ENCODE peak calls at places on chromosome 5, in nine cellular contexts. One of them, this sample, is unnamed.

GRCh38 chr5:60578295-60578694 is 121.7 kb downstream of the DEPDC1B start:
- ATAC-seq in stimulated activated effector memory CD8-positive, alpha-beta T cell treated with anti-CD3 and anti-CD28 coated beads, Interleukin-12 subunit alpha, Interleukin-12 subunit beta, amount 100 ng/mL, for 72 hours: no peak
- ATAC-seq in T-helper 17 cell: no peak
- ATAC-seq in esophagus mucosa: no peak
- ATAC-seq in left cardiac atrium: no peak
- ATAC-seq in T-cell: no peak
- ATAC-seq in right cardiac atrium: no peak
- ATAC-seq in central memory CD8-positive, alpha-beta T cell: no peak
- ATAC-seq in stimulated activated naive CD8-positive, alpha-beta T cell treated with anti-CD3 and anti-CD28 coated beads, Interleukin-15, amount 100 ng/mL, for 72 hours: no peak
- ATAC-seq in this sample: no peak

GRCh38 chr5:113354056-113354455 is 80.7 kb downstream of the TSSK1B start:
- ATAC-seq in left cardiac atrium: no peak
- ATAC-seq in central memory CD8-positive, alpha-beta T cell: no peak
- ATAC-seq in T-cell: no peak
- ATAC-seq in T-helper 17 cell: no peak
- ATAC-seq in esophagus mucosa: no peak
- ATAC-seq in stimulated activated effector memory CD8-positive, alpha-beta T cell treated with anti-CD3 and anti-CD28 coated beads, Interleukin-12 subunit alpha, Interleukin-12 subunit beta, amount 100 ng/mL, for 72 hours: peak
- ATAC-seq in right cardiac atrium: no peak
- ATAC-seq in stimulated activated naive CD8-positive, alpha-beta T cell treated with anti-CD3 and anti-CD28 coated beads, Interleukin-15, amount 100 ng/mL, for 72 hours: no peak
- ATAC-seq in this sample: no peak

GRCh38 chr5:60507687-60508086 is 192.3 kb downstream of the DEPDC1B start:
- ATAC-seq in stimulated activated naive CD8-positive, alpha-beta T cell treated with anti-CD3 and anti-CD28 coated beads, Interleukin-15, amount 100 ng/mL, for 72 hours: no peak
- ATAC-seq in left cardiac atrium: no peak
- ATAC-seq in right cardiac atrium: no peak
- ATAC-seq in T-cell: no peak
- ATAC-seq in esophagus mucosa: no peak
- ATAC-seq in central memory CD8-positive, alpha-beta T cell: no peak
- ATAC-seq in stimulated activated effector memory CD8-positive, alpha-beta T cell treated with anti-CD3 and anti-CD28 coated beads, Interleukin-12 subunit alpha, Interleukin-12 subunit beta, amount 100 ng/mL, for 72 hours: no peak
- ATAC-seq in T-helper 17 cell: no peak
- ATAC-seq in this sample: no peak

GRCh38 chr5:159084053-159084452 is 15.7 kb downstream of the EBF1 start:
- ATAC-seq in esophagus mucosa: no peak
- ATAC-seq in stimulated activated naive CD8-positive, alpha-beta T cell treated with anti-CD3 and anti-CD28 coated beads, Interleukin-15, amount 100 ng/mL, for 72 hours: no peak
- ATAC-seq in stimulated activated effector memory CD8-positive, alpha-beta T cell treated with anti-CD3 and anti-CD28 coated beads, Interleukin-12 subunit alpha, Interleukin-12 subunit beta, amount 100 ng/mL, for 72 hours: no peak
- ATAC-seq in central memory CD8-positive, alpha-beta T cell: peak
- ATAC-seq in T-cell: no peak
- ATAC-seq in T-helper 17 cell: no peak
- ATAC-seq in left cardiac atrium: no peak
- ATAC-seq in right cardiac atrium: no peak
- ATAC-seq in this sample: no peak

GRCh38 chr5:170420809-170421412 is 31.7 kb upstream of the KCNMB1 start:
- ATAC-seq in esophagus mucosa: peak
- ATAC-seq in T-cell: peak
- ATAC-seq in stimulated activated naive CD8-positive, alpha-beta T cell treated with anti-CD3 and anti-CD28 coated beads, Interleukin-15, amount 100 ng/mL, for 72 hours: peak
- ATAC-seq in stimulated activated effector memory CD8-positive, alpha-beta T cell treated with anti-CD3 and anti-CD28 coated beads, Interleukin-12 subunit alpha, Interleukin-12 subunit beta, amount 100 ng/mL, for 72 hours: peak
- ATAC-seq in central memory CD8-positive, alpha-beta T cell: peak
- ATAC-seq in right cardiac atrium: peak
- ATAC-seq in left cardiac atrium: peak
- ATAC-seq in T-helper 17 cell: peak
- ATAC-seq in this sample: peak

GRCh38 chr5:140130949-140131733 is 5.4 kb downstream of the IGIP start:
- ATAC-seq in left cardiac atrium: peak
- ATAC-seq in central memory CD8-positive, alpha-beta T cell: no peak
- ATAC-seq in stimulated activated naive CD8-positive, alpha-beta T cell treated with anti-CD3 and anti-CD28 coated beads, Interleukin-15, amount 100 ng/mL, for 72 hours: peak
- ATAC-seq in T-cell: no peak
- ATAC-seq in T-helper 17 cell: no peak
- ATAC-seq in right cardiac atrium: no peak
- ATAC-seq in stimulated activated effector memory CD8-positive, alpha-beta T cell treated with anti-CD3 and anti-CD28 coated beads, Interleukin-12 subunit alpha, Interleukin-12 subunit beta, amount 100 ng/mL, for 72 hours: peak
- ATAC-seq in esophagus mucosa: no peak
- ATAC-seq in this sample: no peak

GRCh38 chr5:28084069-28084468 is 1045.7 kb upstream of the CDH9 start:
- ATAC-seq in stimulated activated effector memory CD8-positive, alpha-beta T cell treated with anti-CD3 and anti-CD28 coated beads, Interleukin-12 subunit alpha, Interleukin-12 subunit beta, amount 100 ng/mL, for 72 hours: peak
- ATAC-seq in T-helper 17 cell: no peak
- ATAC-seq in T-cell: no peak
- ATAC-seq in right cardiac atrium: no peak
- ATAC-seq in esophagus mucosa: peak
- ATAC-seq in left cardiac atrium: no peak
- ATAC-seq in stimulated activated naive CD8-positive, alpha-beta T cell treated with anti-CD3 and anti-CD28 coated beads, Interleukin-15, amount 100 ng/mL, for 72 hours: no peak
- ATAC-seq in central memory CD8-positive, alpha-beta T cell: no peak
- ATAC-seq in this sample: no peak

GRCh38 chr5:149697001-149697400 is 33.1 kb upstream of the PPARGC1B start:
- ATAC-seq in T-helper 17 cell: no peak
- ATAC-seq in stimulated activated naive CD8-positive, alpha-beta T cell treated with anti-CD3 and anti-CD28 coated beads, Interleukin-15, amount 100 ng/mL, for 72 hours: no peak
- ATAC-seq in right cardiac atrium: no peak
- ATAC-seq in central memory CD8-positive, alpha-beta T cell: no peak
- ATAC-seq in left cardiac atrium: no peak
- ATAC-seq in stimulated activated effector memory CD8-positive, alpha-beta T cell treated with anti-CD3 and anti-CD28 coated beads, Interleukin-12 subunit alpha, Interleukin-12 subunit beta, amount 100 ng/mL, for 72 hours: no peak
- ATAC-seq in esophagus mucosa: no peak
- ATAC-seq in T-cell: no peak
- ATAC-seq in this sample: no peak

GRCh38 chr5:144549580-144549979 is 378.9 kb downstream of the KCTD16 start:
- ATAC-seq in stimulated activated naive CD8-positive, alpha-beta T cell treated with anti-CD3 and anti-CD28 coated beads, Interleukin-15, amount 100 ng/mL, for 72 hours: no peak
- ATAC-seq in esophagus mucosa: no peak
- ATAC-seq in T-cell: no peak
- ATAC-seq in central memory CD8-positive, alpha-beta T cell: no peak
- ATAC-seq in left cardiac atrium: peak
- ATAC-seq in T-helper 17 cell: no peak
- ATAC-seq in stimulated activated effector memory CD8-positive, alpha-beta T cell treated with anti-CD3 and anti-CD28 coated beads, Interleukin-12 subunit alpha, Interleukin-12 subunit beta, amount 100 ng/mL, for 72 hours: no peak
- ATAC-seq in right cardiac atrium: no peak
- ATAC-seq in this sample: no peak

GRCh38 chr5:83856898-83857297 is 136.2 kb upstream of the HAPLN1 start:
- ATAC-seq in T-helper 17 cell: no peak
- ATAC-seq in stimulated activated naive CD8-positive, alpha-beta T cell treated with anti-CD3 and anti-CD28 coated beads, Interleukin-15, amount 100 ng/mL, for 72 hours: no peak
- ATAC-seq in T-cell: no peak
- ATAC-seq in esophagus mucosa: no peak
- ATAC-seq in stimulated activated effector memory CD8-positive, alpha-beta T cell treated with anti-CD3 and anti-CD28 coated beads, Interleukin-12 subunit alpha, Interleukin-12 subunit beta, amount 100 ng/mL, for 72 hours: no peak
- ATAC-seq in central memory CD8-positive, alpha-beta T cell: no peak
- ATAC-seq in left cardiac atrium: no peak
- ATAC-seq in right cardiac atrium: peak
- ATAC-seq in this sample: no peak

GRCh38 chr5:61052870-61053269 is 107.9 kb downstream of the NDUFAF2 start:
- ATAC-seq in stimulated activated naive CD8-positive, alpha-beta T cell treated with anti-CD3 and anti-CD28 coated beads, Interleukin-15, amount 100 ng/mL, for 72 hours: no peak
- ATAC-seq in right cardiac atrium: no peak
- ATAC-seq in T-cell: no peak
- ATAC-seq in central memory CD8-positive, alpha-beta T cell: no peak
- ATAC-seq in left cardiac atrium: no peak
- ATAC-seq in stimulated activated effector memory CD8-positive, alpha-beta T cell treated with anti-CD3 and anti-CD28 coated beads, Interleukin-12 subunit alpha, Interleukin-12 subunit beta, amount 100 ng/mL, for 72 hours: peak
- ATAC-seq in T-helper 17 cell: no peak
- ATAC-seq in esophagus mucosa: peak
- ATAC-seq in this sample: no peak

GRCh38 chr5:172867761-172868435 is 33.8 kb downstream of the ERGIC1 start:
- ATAC-seq in T-helper 17 cell: no peak
- ATAC-seq in stimulated activated naive CD8-positive, alpha-beta T cell treated with anti-CD3 and anti-CD28 coated beads, Interleukin-15, amount 100 ng/mL, for 72 hours: no peak
- ATAC-seq in left cardiac atrium: no peak
- ATAC-seq in T-cell: no peak
- ATAC-seq in stimulated activated effector memory CD8-positive, alpha-beta T cell treated with anti-CD3 and anti-CD28 coated beads, Interleukin-12 subunit alpha, Interleukin-12 subunit beta, amount 100 ng/mL, for 72 hours: no peak
- ATAC-seq in central memory CD8-positive, alpha-beta T cell: no peak
- ATAC-seq in esophagus mucosa: no peak
- ATAC-seq in right cardiac atrium: no peak
- ATAC-seq in this sample: no peak

GRCh38 chr5:61342066-61342465 is 10.0 kb downstream of the ZSWIM6 start:
- ATAC-seq in stimulated activated naive CD8-positive, alpha-beta T cell treated with anti-CD3 and anti-CD28 coated beads, Interleukin-15, amount 100 ng/mL, for 72 hours: peak
- ATAC-seq in esophagus mucosa: peak
- ATAC-seq in T-cell: no peak
- ATAC-seq in T-helper 17 cell: peak
- ATAC-seq in left cardiac atrium: peak
- ATAC-seq in central memory CD8-positive, alpha-beta T cell: no peak
- ATAC-seq in right cardiac atrium: no peak
- ATAC-seq in stimulated activated effector memory CD8-positive, alpha-beta T cell treated with anti-CD3 and anti-CD28 coated beads, Interleukin-12 subunit alpha, Interleukin-12 subunit beta, amount 100 ng/mL, for 72 hours: peak
- ATAC-seq in this sample: no peak

GRCh38 chr5:69231281-69231680 is 3.4 kb upstream of the CDK7 start:
- ATAC-seq in T-helper 17 cell: no peak
- ATAC-seq in esophagus mucosa: no peak
- ATAC-seq in left cardiac atrium: no peak
- ATAC-seq in T-cell: no peak
- ATAC-seq in stimulated activated effector memory CD8-positive, alpha-beta T cell treated with anti-CD3 and anti-CD28 coated beads, Interleukin-12 subunit alpha, Interleukin-12 subunit beta, amount 100 ng/mL, for 72 hours: no peak
- ATAC-seq in central memory CD8-positive, alpha-beta T cell: no peak
- ATAC-seq in right cardiac atrium: no peak
- ATAC-seq in stimulated activated naive CD8-positive, alpha-beta T cell treated with anti-CD3 and anti-CD28 coated beads, Interleukin-15, amount 100 ng/mL, for 72 hours: no peak
- ATAC-seq in this sample: no peak

GRCh38 chr5:60927450-60927849 is 17.4 kb downstream of the ERCC8 start:
- ATAC-seq in T-cell: no peak
- ATAC-seq in stimulated activated effector memory CD8-positive, alpha-beta T cell treated with anti-CD3 and anti-CD28 coated beads, Interleukin-12 subunit alpha, Interleukin-12 subunit beta, amount 100 ng/mL, for 72 hours: no peak
- ATAC-seq in stimulated activated naive CD8-positive, alpha-beta T cell treated with anti-CD3 and anti-CD28 coated beads, Interleukin-15, amount 100 ng/mL, for 72 hours: no peak
- ATAC-seq in T-helper 17 cell: no peak
- ATAC-seq in right cardiac atrium: no peak
- ATAC-seq in esophagus mucosa: no peak
- ATAC-seq in left cardiac atrium: no peak
- ATAC-seq in central memory CD8-positive, alpha-beta T cell: no peak
- ATAC-seq in this sample: no peak

GRCh38 chr5:116771466-116772151 is 197.0 kb upstream of the SEMA6A start:
- ATAC-seq in central memory CD8-positive, alpha-beta T cell: no peak
- ATAC-seq in left cardiac atrium: peak
- ATAC-seq in esophagus mucosa: no peak
- ATAC-seq in stimulated activated naive CD8-positive, alpha-beta T cell treated with anti-CD3 and anti-CD28 coated beads, Interleukin-15, amount 100 ng/mL, for 72 hours: no peak
- ATAC-seq in T-cell: no peak
- ATAC-seq in T-helper 17 cell: no peak
- ATAC-seq in stimulated activated effector memory CD8-positive, alpha-beta T cell treated with anti-CD3 and anti-CD28 coated beads, Interleukin-12 subunit alpha, Interleukin-12 subunit beta, amount 100 ng/mL, for 72 hours: no peak
- ATAC-seq in right cardiac atrium: peak
- ATAC-seq in this sample: peak

GRCh38 chr5:127602481-127602880 is 46.4 kb upstream of the CTXN3 start:
- ATAC-seq in T-cell: no peak
- ATAC-seq in stimulated activated effector memory CD8-positive, alpha-beta T cell treated with anti-CD3 and anti-CD28 coated beads, Interleukin-12 subunit alpha, Interleukin-12 subunit beta, amount 100 ng/mL, for 72 hours: peak
- ATAC-seq in right cardiac atrium: no peak
- ATAC-seq in stimulated activated naive CD8-positive, alpha-beta T cell treated with anti-CD3 and anti-CD28 coated beads, Interleukin-15, amount 100 ng/mL, for 72 hours: peak
- ATAC-seq in T-helper 17 cell: no peak
- ATAC-seq in esophagus mucosa: no peak
- ATAC-seq in central memory CD8-positive, alpha-beta T cell: no peak
- ATAC-seq in left cardiac atrium: no peak
- ATAC-seq in this sample: no peak

GRCh38 chr5:135688385-135688784 is 109.6 kb upstream of the CXCL14 start:
- ATAC-seq in esophagus mucosa: no peak
- ATAC-seq in left cardiac atrium: no peak
- ATAC-seq in stimulated activated effector memory CD8-positive, alpha-beta T cell treated with anti-CD3 and anti-CD28 coated beads, Interleukin-12 subunit alpha, Interleukin-12 subunit beta, amount 100 ng/mL, for 72 hours: no peak
- ATAC-seq in T-cell: no peak
- ATAC-seq in T-helper 17 cell: no peak
- ATAC-seq in right cardiac atrium: no peak
- ATAC-seq in central memory CD8-positive, alpha-beta T cell: no peak
- ATAC-seq in stimulated activated naive CD8-positive, alpha-beta T cell treated with anti-CD3 and anti-CD28 coated beads, Interleukin-15, amount 100 ng/mL, for 72 hours: no peak
- ATAC-seq in this sample: no peak

GRCh38 chr5:50564079-50564478 is 102.4 kb upstream of the PARP8 start:
- ATAC-seq in stimulated activated naive CD8-positive, alpha-beta T cell treated with anti-CD3 and anti-CD28 coated beads, Interleukin-15, amount 100 ng/mL, for 72 hours: peak
- ATAC-seq in left cardiac atrium: no peak
- ATAC-seq in stimulated activated effector memory CD8-positive, alpha-beta T cell treated with anti-CD3 and anti-CD28 coated beads, Interleukin-12 subunit alpha, Interleukin-12 subunit beta, amount 100 ng/mL, for 72 hours: peak
- ATAC-seq in T-cell: peak
- ATAC-seq in esophagus mucosa: no peak
- ATAC-seq in central memory CD8-positive, alpha-beta T cell: peak
- ATAC-seq in T-helper 17 cell: peak
- ATAC-seq in right cardiac atrium: no peak
- ATAC-seq in this sample: no peak

GRCh38 chr5:27083763-27084420 is 45.5 kb upstream of the CDH9 start:
- ATAC-seq in central memory CD8-positive, alpha-beta T cell: no peak
- ATAC-seq in T-cell: no peak
- ATAC-seq in right cardiac atrium: no peak
- ATAC-seq in stimulated activated naive CD8-positive, alpha-beta T cell treated with anti-CD3 and anti-CD28 coated beads, Interleukin-15, amount 100 ng/mL, for 72 hours: no peak
- ATAC-seq in T-helper 17 cell: no peak
- ATAC-seq in esophagus mucosa: no peak
- ATAC-seq in left cardiac atrium: no peak
- ATAC-seq in stimulated activated effector memory CD8-positive, alpha-beta T cell treated with anti-CD3 and anti-CD28 coated beads, Interleukin-12 subunit alpha, Interleukin-12 subunit beta, amount 100 ng/mL, for 72 hours: no peak
- ATAC-seq in this sample: no peak

GRCh38 chr5:134813407-134813806 is 32.4 kb upstream of the C5orf24 start:
- ATAC-seq in esophagus mucosa: no peak
- ATAC-seq in stimulated activated effector memory CD8-positive, alpha-beta T cell treated with anti-CD3 and anti-CD28 coated beads, Interleukin-12 subunit alpha, Interleukin-12 subunit beta, amount 100 ng/mL, for 72 hours: peak
- ATAC-seq in left cardiac atrium: no peak
- ATAC-seq in right cardiac atrium: no peak
- ATAC-seq in T-cell: no peak
- ATAC-seq in central memory CD8-positive, alpha-beta T cell: peak
- ATAC-seq in T-helper 17 cell: peak
- ATAC-seq in stimulated activated naive CD8-positive, alpha-beta T cell treated with anti-CD3 and anti-CD28 coated beads, Interleukin-15, amount 100 ng/mL, for 72 hours: peak
- ATAC-seq in this sample: no peak

GRCh38 chr5:175895701-175896102 is 24.3 kb downstream of the CPLX2 start:
- ATAC-seq in T-cell: peak
- ATAC-seq in central memory CD8-positive, alpha-beta T cell: peak
- ATAC-seq in T-helper 17 cell: peak
- ATAC-seq in left cardiac atrium: peak
- ATAC-seq in esophagus mucosa: peak
- ATAC-seq in stimulated activated effector memory CD8-positive, alpha-beta T cell treated with anti-CD3 and anti-CD28 coated beads, Interleukin-12 subunit alpha, Interleukin-12 subunit beta, amount 100 ng/mL, for 72 hours: peak
- ATAC-seq in stimulated activated naive CD8-positive, alpha-beta T cell treated with anti-CD3 and anti-CD28 coated beads, Interleukin-15, amount 100 ng/mL, for 72 hours: peak
- ATAC-seq in right cardiac atrium: no peak
- ATAC-seq in this sample: no peak

GRCh38 chr5:132251220-132251725 is 6.2 kb upstream of the PDLIM4 start:
- ATAC-seq in stimulated activated naive CD8-positive, alpha-beta T cell treated with anti-CD3 and anti-CD28 coated beads, Interleukin-15, amount 100 ng/mL, for 72 hours: no peak
- ATAC-seq in stimulated activated effector memory CD8-positive, alpha-beta T cell treated with anti-CD3 and anti-CD28 coated beads, Interleukin-12 subunit alpha, Interleukin-12 subunit beta, amount 100 ng/mL, for 72 hours: no peak
- ATAC-seq in T-helper 17 cell: no peak
- ATAC-seq in left cardiac atrium: peak
- ATAC-seq in central memory CD8-positive, alpha-beta T cell: no peak
- ATAC-seq in esophagus mucosa: no peak
- ATAC-seq in T-cell: no peak
- ATAC-seq in right cardiac atrium: no peak
- ATAC-seq in this sample: no peak

GRCh38 chr5:76689321-76690026 is 26.5 kb upstream of the F2R start:
- ATAC-seq in stimulated activated naive CD8-positive, alpha-beta T cell treated with anti-CD3 and anti-CD28 coated beads, Interleukin-15, amount 100 ng/mL, for 72 hours: no peak
- ATAC-seq in esophagus mucosa: no peak
- ATAC-seq in T-cell: no peak
- ATAC-seq in central memory CD8-positive, alpha-beta T cell: no peak
- ATAC-seq in left cardiac atrium: peak
- ATAC-seq in T-helper 17 cell: no peak
- ATAC-seq in right cardiac atrium: no peak
- ATAC-seq in stimulated activated effector memory CD8-positive, alpha-beta T cell treated with anti-CD3 and anti-CD28 coated beads, Interleukin-12 subunit alpha, Interleukin-12 subunit beta, amount 100 ng/mL, for 72 hours: no peak
- ATAC-seq in this sample: no peak

GRCh38 chr5:67964619-67965018 is 250.9 kb upstream of the PIK3R1 start:
- ATAC-seq in right cardiac atrium: no peak
- ATAC-seq in central memory CD8-positive, alpha-beta T cell: no peak
- ATAC-seq in T-cell: no peak
- ATAC-seq in left cardiac atrium: no peak
- ATAC-seq in stimulated activated effector memory CD8-positive, alpha-beta T cell treated with anti-CD3 and anti-CD28 coated beads, Interleukin-12 subunit alpha, Interleukin-12 subunit beta, amount 100 ng/mL, for 72 hours: no peak
- ATAC-seq in esophagus mucosa: no peak
- ATAC-seq in T-helper 17 cell: no peak
- ATAC-seq in stimulated activated naive CD8-positive, alpha-beta T cell treated with anti-CD3 and anti-CD28 coated beads, Interleukin-15, amount 100 ng/mL, for 72 hours: no peak
- ATAC-seq in this sample: no peak

GRCh38 chr5:172602712-172603289 is 38.3 kb upstream of the NEURL1B start:
- ATAC-seq in T-cell: no peak
- ATAC-seq in left cardiac atrium: peak
- ATAC-seq in central memory CD8-positive, alpha-beta T cell: no peak
- ATAC-seq in T-helper 17 cell: no peak
- ATAC-seq in stimulated activated naive CD8-positive, alpha-beta T cell treated with anti-CD3 and anti-CD28 coated beads, Interleukin-15, amount 100 ng/mL, for 72 hours: no peak
- ATAC-seq in esophagus mucosa: no peak
- ATAC-seq in right cardiac atrium: peak
- ATAC-seq in stimulated activated effector memory CD8-positive, alpha-beta T cell treated with anti-CD3 and anti-CD28 coated beads, Interleukin-12 subunit alpha, Interleukin-12 subunit beta, amount 100 ng/mL, for 72 hours: no peak
- ATAC-seq in this sample: peak

GRCh38 chr5:157535042-157535865 is 40.3 kb downstream of the ADAM19 start:
- ATAC-seq in T-cell: no peak
- ATAC-seq in central memory CD8-positive, alpha-beta T cell: no peak
- ATAC-seq in left cardiac atrium: peak
- ATAC-seq in right cardiac atrium: peak
- ATAC-seq in stimulated activated naive CD8-positive, alpha-beta T cell treated with anti-CD3 and anti-CD28 coated beads, Interleukin-15, amount 100 ng/mL, for 72 hours: no peak
- ATAC-seq in stimulated activated effector memory CD8-positive, alpha-beta T cell treated with anti-CD3 and anti-CD28 coated beads, Interleukin-12 subunit alpha, Interleukin-12 subunit beta, amount 100 ng/mL, for 72 hours: no peak
- ATAC-seq in T-helper 17 cell: no peak
- ATAC-seq in esophagus mucosa: no peak
- ATAC-seq in this sample: peak

GRCh38 chr5:173801006-173801405 is 87.1 kb upstream of the CPEB4 start:
- ATAC-seq in right cardiac atrium: no peak
- ATAC-seq in esophagus mucosa: no peak
- ATAC-seq in T-cell: no peak
- ATAC-seq in stimulated activated naive CD8-positive, alpha-beta T cell treated with anti-CD3 and anti-CD28 coated beads, Interleukin-15, amount 100 ng/mL, for 72 hours: no peak
- ATAC-seq in central memory CD8-positive, alpha-beta T cell: no peak
- ATAC-seq in stimulated activated effector memory CD8-positive, alpha-beta T cell treated with anti-CD3 and anti-CD28 coated beads, Interleukin-12 subunit alpha, Interleukin-12 subunit beta, amount 100 ng/mL, for 72 hours: no peak
- ATAC-seq in T-helper 17 cell: no peak
- ATAC-seq in left cardiac atrium: no peak
- ATAC-seq in this sample: no peak

GRCh38 chr5:124612023-124612422 is 134.4 kb downstream of the ZNF608 start:
- ATAC-seq in stimulated activated effector memory CD8-positive, alpha-beta T cell treated with anti-CD3 and anti-CD28 coated beads, Interleukin-12 subunit alpha, Interleukin-12 subunit beta, amount 100 ng/mL, for 72 hours: no peak
- ATAC-seq in T-helper 17 cell: no peak
- ATAC-seq in esophagus mucosa: no peak
- ATAC-seq in central memory CD8-positive, alpha-beta T cell: no peak
- ATAC-seq in left cardiac atrium: peak
- ATAC-seq in stimulated activated naive CD8-positive, alpha-beta T cell treated with anti-CD3 and anti-CD28 coated beads, Interleukin-15, amount 100 ng/mL, for 72 hours: no peak
- ATAC-seq in T-cell: no peak
- ATAC-seq in right cardiac atrium: peak
- ATAC-seq in this sample: no peak

GRCh38 chr5:142667808-142668207 is 18.1 kb downstream of the FGF1 start:
- ATAC-seq in stimulated activated naive CD8-positive, alpha-beta T cell treated with anti-CD3 and anti-CD28 coated beads, Interleukin-15, amount 100 ng/mL, for 72 hours: no peak
- ATAC-seq in T-helper 17 cell: no peak
- ATAC-seq in esophagus mucosa: peak
- ATAC-seq in central memory CD8-positive, alpha-beta T cell: no peak
- ATAC-seq in left cardiac atrium: no peak
- ATAC-seq in right cardiac atrium: no peak
- ATAC-seq in stimulated activated effector memory CD8-positive, alpha-beta T cell treated with anti-CD3 and anti-CD28 coated beads, Interleukin-12 subunit alpha, Interleukin-12 subunit beta, amount 100 ng/mL, for 72 hours: no peak
- ATAC-seq in T-cell: no peak
- ATAC-seq in this sample: no peak

GRCh38 chr5:62418462-62419076 is 6.0 kb downstream of the IPO11 start:
- ATAC-seq in T-helper 17 cell: no peak
- ATAC-seq in right cardiac atrium: peak
- ATAC-seq in esophagus mucosa: no peak
- ATAC-seq in central memory CD8-positive, alpha-beta T cell: no peak
- ATAC-seq in stimulated activated effector memory CD8-positive, alpha-beta T cell treated with anti-CD3 and anti-CD28 coated beads, Interleukin-12 subunit alpha, Interleukin-12 subunit beta, amount 100 ng/mL, for 72 hours: no peak
- ATAC-seq in stimulated activated naive CD8-positive, alpha-beta T cell treated with anti-CD3 and anti-CD28 coated beads, Interleukin-15, amount 100 ng/mL, for 72 hours: no peak
- ATAC-seq in left cardiac atrium: peak
- ATAC-seq in T-cell: no peak
- ATAC-seq in this sample: no peak

This sample was measured in gastroesophageal sphincter.